ENCODE peak calls at places on chromosomes 11 and 22, in six cellular contexts. Y is CD4-positive, alpha-beta memory T cell; K is A549; L is ascending aorta; I is suprapubic skin; S is sigmoid colon. X is an unnamed sample.

GRCh38 chr22:24952837-24953293 is 349 bp downstream of the KIAA1671 start:
- DNase-seq in Y (no peak), K (peak; percentile 67), L (no peak), I (no peak), S (peak; percentile 78), X (no peak)

GRCh38 chr22:48758905-48759875 is 1068.5 kb downstream of the BRD1 start:
- DNase-seq in Y (no peak), K (no peak), L (no peak), I (peak; percentile 59), S (peak; percentile 39), X (peak; percentile 5)

GRCh38 chr11:10528121-10528520 is 12.9 kb downstream of the RNF141 start:
- DNase-seq in Y (no peak), K (no peak), L (no peak), I (no peak), S (no peak), X (no peak)

GRCh38 chr11:112761911-112762685 is 199.1 kb upstream of the NCAM1 start:
- DNase-seq in Y (no peak), K (no peak), L (no peak), I (no peak), S (peak; percentile 42), X (no peak)

GRCh38 chr11:28777126-28777525 is 668.9 kb downstream of the METTL15 start:
- DNase-seq in Y (no peak), K (no peak), L (no peak), I (no peak), S (no peak), X (no peak)

GRCh38 chr22:47205562-47205961 is 443.1 kb downstream of the TBC1D22A start:
- DNase-seq in Y (no peak), K (no peak), L (no peak), I (peak; percentile 55), S (no peak), X (no peak)

GRCh38 chr11:110490886-110491285 is 61.1 kb downstream of the FDX1 start:
- DNase-seq in Y (no peak), K (no peak), L (no peak), I (no peak), S (no peak), X (no peak)

GRCh38 chr22:26853071-26853470 is 195.7 kb downstream of the MIAT start:
- DNase-seq in Y (no peak), K (no peak), L (no peak), I (no peak), S (no peak), X (no peak)

GRCh38 chr22:30310881-30311771 is 15.6 kb downstream of the TBC1D10A start:
- DNase-seq in Y (no peak), K (no peak), L (no peak), I (no peak), S (peak; percentile 94), X (no peak)

GRCh38 chr22:46592390-46592872 is 27.8 kb upstream of the GRAMD4 start:
- DNase-seq in Y (peak; percentile 17), K (no peak), L (no peak), I (no peak), S (peak; percentile 70), X (peak; percentile 75)

GRCh38 chr22:19504900-19505734 is 19.1 kb downstream of the CLDN5 start:
- DNase-seq in Y (no peak), K (no peak), L (no peak), I (no peak), S (no peak), X (no peak)

GRCh38 chr22:46351767-46352166 is 16.3 kb downstream of the TRMU start:
- DNase-seq in Y (no peak), K (no peak), L (no peak), I (no peak), S (no peak), X (no peak)

GRCh38 chr11:14414470-14415461 is 55.8 kb upstream of the RRAS2 start:
- DNase-seq in Y (peak; percentile 65), K (no peak), L (no peak), I (no peak), S (no peak), X (peak; percentile 79)

GRCh38 chr11:107916671-107917241 is 11.5 kb upstream of the RAB39A start:
- DNase-seq in Y (no peak), K (no peak), L (no peak), I (no peak), S (no peak), X (peak; percentile 51)

GRCh38 chr11:35305670-35306382 is 113.5 kb downstream of the SLC1A2 start:
- DNase-seq in Y (peak; percentile 45), K (peak; percentile 30), L (no peak), I (no peak), S (no peak), X (peak; percentile 29)

GRCh38 chr11:2673250-2673610 is 26.6 kb downstream of the KCNQ1OT1 start:
- DNase-seq in Y (no peak), K (no peak), L (no peak), I (peak; percentile 28), S (peak; percentile 21), X (no peak)

GRCh38 chr11:2673871-2674471 is 25.8 kb downstream of the KCNQ1OT1 start:
- DNase-seq in Y (no peak), K (no peak), L (no peak), I (peak; percentile 68), S (peak; percentile 62), X (no peak)

GRCh38 chr11:2674681-2675131 is 25.1 kb downstream of the KCNQ1OT1 start:
- DNase-seq in Y (no peak), K (no peak), L (no peak), I (peak; percentile 72), S (peak; percentile 75), X (no peak)

GRCh38 chr11:2671748-2672147 is 28.0 kb downstream of the KCNQ1OT1 start:
- DNase-seq in Y (no peak), K (no peak), L (no peak), I (peak; percentile 15), S (peak; percentile 36), X (no peak)

DNA sequence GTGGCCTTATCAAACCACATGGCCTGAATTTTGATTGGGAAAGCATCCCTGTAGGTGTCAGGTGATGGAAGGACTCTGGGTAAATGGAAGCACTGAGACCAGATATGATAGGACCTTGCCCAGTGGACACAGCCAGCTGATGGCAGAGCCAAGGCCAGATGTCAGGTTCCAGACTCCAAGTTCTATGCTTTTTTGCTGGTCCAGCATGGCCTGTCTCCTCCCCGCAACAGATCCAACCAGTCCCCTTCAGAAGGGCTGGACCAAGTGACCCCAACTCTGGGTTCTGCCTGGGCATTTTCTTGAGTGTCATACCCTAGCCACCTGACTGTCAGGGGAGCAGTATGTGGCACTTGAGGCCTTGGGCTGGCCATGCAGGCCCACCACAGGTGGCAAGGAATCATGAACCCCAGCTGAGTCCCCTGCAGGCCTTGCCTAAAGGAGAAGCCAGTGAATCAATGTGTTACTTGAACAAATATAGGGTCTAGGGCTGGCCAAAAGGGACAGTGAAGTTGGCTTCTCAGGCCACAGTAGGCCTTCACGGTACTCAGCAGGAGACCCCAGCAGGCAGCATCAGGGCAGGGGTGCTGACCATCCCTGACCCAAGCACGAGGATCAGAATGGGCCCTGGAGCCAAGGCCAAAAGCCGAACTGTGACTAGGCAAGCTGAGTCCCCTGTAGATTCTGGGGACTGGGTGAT is 27.1 kb downstream of the KCNQ1OT1 start:
- DNase-seq in Y (no peak), K (no peak), L (no peak), I (peak; percentile 52), S (peak; percentile 35), X (no peak)
- H3K27ac ChIP-seq in Y (no peak overlapping the region), K (no peak overlapping the region), L (no peak overlapping the region), I (no peak overlapping the region), S (no peak overlapping the region), X (no peak overlapping the region)

GRCh38 chr11:44960200-44960845 is 9.6 kb upstream of the TP53I11 start:
- DNase-seq in Y (no peak), K (no peak), L (no peak), I (no peak), S (no peak), X (no peak)

GRCh38 chr11:44961894-44962293 is 11.2 kb upstream of the TP53I11 start:
- DNase-seq in Y (no peak), K (no peak), L (no peak), I (no peak), S (no peak), X (no peak)

GRCh38 chr11:44963071-44963575 is 12.4 kb upstream of the TP53I11 start:
- DNase-seq in Y (no peak), K (no peak), L (no peak), I (no peak), S (no peak), X (no peak)

GRCh38 chr11:44963948-44964347 is 13.3 kb upstream of the TP53I11 start:
- DNase-seq in Y (no peak), K (no peak), L (no peak), I (no peak), S (no peak), X (no peak)

GRCh38 chr11:44962464-44962863 is 11.8 kb upstream of the TP53I11 start:
- DNase-seq in Y (no peak), K (no peak), L (no peak), I (no peak), S (no peak), X (no peak)
- H3K4me1 ChIP-seq in Y (no peaks in the 10 kb centered on the region), K (peaks cover 8% of the 10 kb centered on the region), L (no peaks in the 10 kb centered on the region), I (peaks cover 1% of the 10 kb centered on the region), S (peaks cover 6% of the 10 kb centered on the region), X (no peaks in the 10 kb centered on the region)

GRCh38 chr11:36713715-36714114 is 115.7 kb upstream of the RAG2 start:
- DNase-seq in Y (no peak), K (no peak), L (no peak), I (no peak), S (no peak), X (no peak)

DNA sequence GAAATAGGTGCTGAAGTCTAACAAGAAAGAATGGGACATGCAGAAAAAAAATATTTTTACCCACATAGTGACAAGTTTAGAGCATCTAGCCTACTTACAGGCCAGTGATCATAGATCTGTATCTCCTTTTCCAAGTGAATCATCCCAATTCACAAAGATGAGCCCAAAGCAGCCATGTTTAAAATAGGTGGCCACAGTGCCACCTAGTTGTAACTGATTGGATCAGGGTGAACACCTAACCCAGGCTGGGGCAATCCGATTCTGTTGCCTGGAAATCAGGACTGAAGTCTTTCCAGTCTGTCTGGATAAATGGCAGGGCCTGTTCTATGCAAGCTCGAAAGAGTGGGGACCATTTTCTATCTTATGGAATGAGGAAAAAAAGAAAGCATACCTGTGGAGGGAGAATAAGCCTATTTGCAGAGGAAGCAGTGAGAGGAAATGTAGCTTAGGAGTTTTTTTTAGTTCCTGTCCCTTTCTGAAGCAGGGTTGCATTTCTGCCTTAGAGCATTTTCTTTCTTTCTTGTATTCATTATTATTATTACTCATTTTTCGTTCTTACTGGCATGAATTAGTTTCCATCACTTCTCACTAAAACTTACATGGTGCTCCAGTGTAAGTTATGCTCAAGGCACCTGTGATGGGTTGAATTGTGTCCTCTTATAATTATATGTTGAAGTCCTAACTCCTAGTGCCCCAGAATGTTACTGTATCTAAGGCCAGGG is 113.2 kb upstream of the RAG2 start:
- DNase-seq in Y (no peak), K (peak; percentile 10), L (no peak), I (no peak), S (no peak), X (no peak)
- H3K4me3 ChIP-seq in Y (no peak overlapping the region), K (no peak overlapping the region), L (no peak overlapping the region), I (no peak overlapping the region), S (no peak overlapping the region), X (no peak overlapping the region)

GRCh38 chr11:118658372-118659313 is 20.8 kb downstream of the TREH start:
- DNase-seq in Y (no peak), K (no peak), L (no peak), I (no peak), S (no peak), X (no peak)

GRCh38 chr11:118659314-118659939 is 20.0 kb downstream of the TREH start:
- DNase-seq in Y (peak; percentile 80), K (peak; percentile 75), L (peak; percentile 63), I (peak; percentile 94), S (peak; percentile 96), X (peak; percentile 91)

GRCh38 chr11:118660646-118661424 is 18.6 kb downstream of the TREH start:
- DNase-seq in Y (no peak), K (no peak), L (no peak), I (peak; percentile 72), S (no peak), X (no peak)

GRCh38 chr11:118661425-118662301 is 17.8 kb downstream of the TREH start:
- DNase-seq in Y (no peak), K (no peak), L (no peak), I (peak; percentile 72), S (no peak), X (no peak)

GRCh38 chr11:118659956-118660645 is 19.3 kb downstream of the TREH start:
- DNase-seq in Y (no peak), K (no peak), L (no peak), I (peak; percentile 48), S (no peak), X (no peak)
- H3K27ac ChIP-seq in Y (no peak overlapping the region), K (no peak overlapping the region), L (no peak overlapping the region), I (no peak overlapping the region), S (peak overlapping the region; percentile 64), X (no peak overlapping the region)